ENCODE peak calls at places on chromosome 10, in five cellular contexts. One of them, this sample, is unnamed. For H3K36me3, the result is how much of the 10 kb centered on the place peaks cover.

GRCh38 chr10:117005454-117006055 is 568 bp upstream of the SHTN1 start:
- DNase-seq in IMR-90: no peak
- DNase-seq in mesendoderm: peak
- DNase-seq in neuronal stem cell: peak
- DNase-seq in H1: peak
- DNase-seq in this sample: peak

GRCh38 chr10:98528166-98528784 is 81.5 kb upstream of the HPS1 start:
- DNase-seq in neuronal stem cell: no peak
- DNase-seq in mesendoderm: no peak
- DNase-seq in IMR-90: peak
- DNase-seq in H1: no peak
- DNase-seq in this sample: no peak

GRCh38 chr10:7773845-7774801 is 13.7 kb downstream of the KIN start:
- DNase-seq in neuronal stem cell: no peak
- DNase-seq in H1: no peak
- DNase-seq in IMR-90: no peak
- DNase-seq in mesendoderm: no peak
- DNase-seq in this sample: no peak

GRCh38 chr10:33238643-33239042 is 95.8 kb downstream of the NRP1 start:
- DNase-seq in IMR-90: peak
- DNase-seq in H1: no peak
- DNase-seq in neuronal stem cell: no peak
- DNase-seq in mesendoderm: no peak
- DNase-seq in this sample: peak

GRCh38 chr10:122494833-122495232 is 33.5 kb downstream of the HTRA1 start:
- DNase-seq in mesendoderm: no peak
- DNase-seq in neuronal stem cell: no peak
- DNase-seq in IMR-90: peak
- DNase-seq in H1: no peak
- DNase-seq in this sample: no peak

GRCh38 chr10:1203216-1203615 is 147.0 kb downstream of the WDR37 start:
- DNase-seq in neuronal stem cell: no peak
- DNase-seq in H1: no peak
- DNase-seq in mesendoderm: no peak
- DNase-seq in IMR-90: no peak
- DNase-seq in this sample: no peak

GRCh38 chr10:89278034-89278535 is 23.8 kb upstream of the IFIT2 start:
- DNase-seq in neuronal stem cell: no peak
- DNase-seq in IMR-90: peak
- DNase-seq in H1: no peak
- DNase-seq in mesendoderm: peak
- DNase-seq in this sample: peak

GRCh38 chr10:80371462-80371861 is 14.9 kb downstream of the DYDC2 start:
- DNase-seq in IMR-90: no peak
- DNase-seq in neuronal stem cell: no peak
- DNase-seq in mesendoderm: peak
- DNase-seq in H1: no peak
- DNase-seq in this sample: no peak

GRCh38 chr10:132447446-132448247 is 50.6 kb downstream of the PWWP2B start:
- DNase-seq in H1: no peak
- DNase-seq in IMR-90: peak
- DNase-seq in neuronal stem cell: no peak
- DNase-seq in mesendoderm: peak
- DNase-seq in this sample: peak

GRCh38 chr10:113534428-113534827 is 18.4 kb upstream of the HABP2 start:
- DNase-seq in H1: no peak
- DNase-seq in neuronal stem cell: no peak
- DNase-seq in mesendoderm: no peak
- DNase-seq in IMR-90: no peak
- DNase-seq in this sample: no peak

GRCh38 chr10:7161484-7162283 is 249.2 kb downstream of the SFMBT2 start:
- DNase-seq in neuronal stem cell: no peak
- DNase-seq in H1: no peak
- DNase-seq in IMR-90: no peak
- DNase-seq in mesendoderm: no peak
- DNase-seq in this sample: no peak

GRCh38 chr10:117609095-117609821 is 66.7 kb downstream of the EMX2 start:
- DNase-seq in IMR-90: peak
- DNase-seq in neuronal stem cell: no peak
- DNase-seq in H1: no peak
- DNase-seq in mesendoderm: no peak
- DNase-seq in this sample: peak

GRCh38 chr10:17643339-17643754 is 604 bp upstream of the STAM start:
- DNase-seq in H1: no peak
- DNase-seq in neuronal stem cell: no peak
- DNase-seq in mesendoderm: peak
- DNase-seq in IMR-90: peak
- DNase-seq in this sample: peak

GRCh38 chr10:118374404-118374803 is 32.3 kb upstream of the FAM204A start:
- DNase-seq in H1: no peak
- DNase-seq in mesendoderm: no peak
- DNase-seq in IMR-90: no peak
- DNase-seq in neuronal stem cell: no peak
- DNase-seq in this sample: no peak

GRCh38 chr10:21194510-21194993 is 297.4 kb upstream of the NEBL start:
- DNase-seq in IMR-90: no peak
- DNase-seq in H1: no peak
- DNase-seq in mesendoderm: no peak
- DNase-seq in neuronal stem cell: no peak
- DNase-seq in this sample: peak

GRCh38 chr10:113026679-113027078 is 76.6 kb downstream of the TCF7L2 start:
- DNase-seq in H1: no peak
- DNase-seq in mesendoderm: no peak
- DNase-seq in IMR-90: peak
- DNase-seq in neuronal stem cell: no peak
- DNase-seq in this sample: no peak

GRCh38 chr10:60203993-60204618 is 185.6 kb downstream of the ANK3 start:
- DNase-seq in H1: no peak
- DNase-seq in IMR-90: peak
- DNase-seq in mesendoderm: peak
- DNase-seq in neuronal stem cell: peak
- DNase-seq in this sample: peak

GRCh38 chr10:17061418-17061817 is 68.2 kb downstream of the CUBN start:
- DNase-seq in H1: no peak
- DNase-seq in mesendoderm: peak
- DNase-seq in neuronal stem cell: no peak
- DNase-seq in IMR-90: peak
- DNase-seq in this sample: no peak

GRCh38 chr10:104317195-104318095 is 20.8 kb downstream of the ITPRIP start:
- DNase-seq in mesendoderm: peak
- DNase-seq in IMR-90: peak
- DNase-seq in H1: no peak
- DNase-seq in neuronal stem cell: no peak
- DNase-seq in this sample: peak

GRCh38 chr10:12849351-12850181 is 151.9 kb downstream of the CCDC3 start:
- DNase-seq in neuronal stem cell: no peak
- DNase-seq in IMR-90: no peak
- DNase-seq in mesendoderm: no peak
- DNase-seq in H1: no peak
- DNase-seq in this sample: no peak

GRCh38 chr10:184911-185310 is 49.7 kb downstream of the ZMYND11 start:
- DNase-seq in IMR-90: peak
- DNase-seq in H1: no peak
- DNase-seq in mesendoderm: no peak
- DNase-seq in neuronal stem cell: no peak
- DNase-seq in this sample: no peak

GRCh38 chr10:63492788-63493403 is 27.1 kb upstream of the JMJD1C start:
- DNase-seq in IMR-90: no peak
- DNase-seq in mesendoderm: no peak
- DNase-seq in H1: no peak
- DNase-seq in neuronal stem cell: no peak
- DNase-seq in this sample: no peak
- H3K27ac ChIP-seq in IMR-90: no peak
- H3K27ac ChIP-seq in mesendoderm: no peak
- H3K27ac ChIP-seq in H1: no peak
- H3K27ac ChIP-seq in neuronal stem cell: no peak
- H3K27ac ChIP-seq in this sample: no peak

GRCh38 chr10:48598243-48598935 is 6.5 kb downstream of the ARHGAP22 start:
- DNase-seq in IMR-90: no peak
- DNase-seq in H1: no peak
- DNase-seq in neuronal stem cell: no peak
- DNase-seq in mesendoderm: no peak
- DNase-seq in this sample: peak

GRCh38 chr10:48598936-48599829 is 5.7 kb downstream of the ARHGAP22 start:
- DNase-seq in mesendoderm: no peak
- DNase-seq in IMR-90: no peak
- DNase-seq in neuronal stem cell: no peak
- DNase-seq in H1: no peak
- DNase-seq in this sample: no peak

GRCh38 chr10:48600645-48601505 is 4.0 kb downstream of the ARHGAP22 start:
- DNase-seq in H1: peak
- DNase-seq in neuronal stem cell: no peak
- DNase-seq in IMR-90: no peak
- DNase-seq in mesendoderm: no peak
- DNase-seq in this sample: no peak

GRCh38 chr10:48601789-48602188 is 3.1 kb downstream of the ARHGAP22 start:
- DNase-seq in mesendoderm: no peak
- DNase-seq in neuronal stem cell: no peak
- DNase-seq in IMR-90: no peak
- DNase-seq in H1: no peak
- DNase-seq in this sample: no peak

GRCh38 chr10:48599830-48600134 is 5.1 kb downstream of the ARHGAP22 start:
- DNase-seq in IMR-90: no peak
- DNase-seq in mesendoderm: no peak
- DNase-seq in neuronal stem cell: no peak
- DNase-seq in H1: no peak
- DNase-seq in this sample: no peak
- H3K18ac ChIP-seq in IMR-90: no peak
- H3K18ac ChIP-seq in mesendoderm: no peak
- H3K18ac ChIP-seq in neuronal stem cell: peak
- H3K18ac ChIP-seq in H1: no peak
- H3K18ac ChIP-seq in this sample: no peak

DNA sequence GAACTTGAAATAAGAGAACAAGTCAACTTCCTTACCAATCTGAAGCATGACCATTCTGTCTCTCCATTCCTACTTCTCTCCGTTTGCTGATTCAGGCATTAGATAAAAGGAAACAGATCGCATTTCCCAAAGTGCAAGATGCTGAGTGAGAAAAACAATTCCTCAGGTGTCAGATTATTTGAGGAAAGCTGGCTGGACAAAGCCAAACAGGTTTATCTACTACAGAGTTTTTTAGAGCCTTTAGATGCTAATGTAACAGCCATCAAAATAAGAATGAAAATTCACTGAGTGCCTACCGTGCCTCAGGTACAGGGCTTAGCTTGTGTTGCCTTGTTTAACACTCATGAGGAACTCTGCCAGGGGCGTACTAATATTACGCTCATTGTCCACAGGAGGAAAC is 135.9 kb upstream of the MBL2 start:
- DNase-seq in H1: no peak
- DNase-seq in IMR-90: no peak
- DNase-seq in neuronal stem cell: no peak
- DNase-seq in mesendoderm: peak
- DNase-seq in this sample: peak
- H3K36me3 ChIP-seq in H1: under half
- H3K36me3 ChIP-seq in IMR-90: under half
- H3K36me3 ChIP-seq in neuronal stem cell: under half
- H3K36me3 ChIP-seq in mesendoderm: under half
- H3K36me3 ChIP-seq in this sample: under half

GRCh38 chr10:58335306-58336005 is 650 bp downstream of the UBE2D1 start:
- DNase-seq in H1: no peak
- DNase-seq in neuronal stem cell: no peak
- DNase-seq in mesendoderm: peak
- DNase-seq in IMR-90: peak
- DNase-seq in this sample: peak
- H3K27ac ChIP-seq in H1: peak
- H3K27ac ChIP-seq in neuronal stem cell: no peak
- H3K27ac ChIP-seq in mesendoderm: no peak
- H3K27ac ChIP-seq in IMR-90: peak
- H3K27ac ChIP-seq in this sample: no peak

GRCh38 chr10:22436526-22436892 is 91.2 kb downstream of the SPAG6 start:
- DNase-seq in mesendoderm: no peak
- DNase-seq in IMR-90: no peak
- DNase-seq in neuronal stem cell: no peak
- DNase-seq in H1: no peak
- DNase-seq in this sample: no peak

GRCh38 chr10:22436893-22437619 is 91.8 kb downstream of the SPAG6 start:
- DNase-seq in mesendoderm: peak
- DNase-seq in neuronal stem cell: peak
- DNase-seq in IMR-90: peak
- DNase-seq in H1: peak
- DNase-seq in this sample: peak

GRCh38 chr10:22438714-22439113 is 93.4 kb downstream of the SPAG6 start:
- DNase-seq in neuronal stem cell: no peak
- DNase-seq in mesendoderm: no peak
- DNase-seq in IMR-90: no peak
- DNase-seq in H1: no peak
- DNase-seq in this sample: no peak

GRCh38 chr10:22435650-22436049 is 90.4 kb downstream of the SPAG6 start:
- DNase-seq in neuronal stem cell: no peak
- DNase-seq in mesendoderm: no peak
- DNase-seq in H1: no peak
- DNase-seq in IMR-90: no peak
- DNase-seq in this sample: no peak

DNA sequence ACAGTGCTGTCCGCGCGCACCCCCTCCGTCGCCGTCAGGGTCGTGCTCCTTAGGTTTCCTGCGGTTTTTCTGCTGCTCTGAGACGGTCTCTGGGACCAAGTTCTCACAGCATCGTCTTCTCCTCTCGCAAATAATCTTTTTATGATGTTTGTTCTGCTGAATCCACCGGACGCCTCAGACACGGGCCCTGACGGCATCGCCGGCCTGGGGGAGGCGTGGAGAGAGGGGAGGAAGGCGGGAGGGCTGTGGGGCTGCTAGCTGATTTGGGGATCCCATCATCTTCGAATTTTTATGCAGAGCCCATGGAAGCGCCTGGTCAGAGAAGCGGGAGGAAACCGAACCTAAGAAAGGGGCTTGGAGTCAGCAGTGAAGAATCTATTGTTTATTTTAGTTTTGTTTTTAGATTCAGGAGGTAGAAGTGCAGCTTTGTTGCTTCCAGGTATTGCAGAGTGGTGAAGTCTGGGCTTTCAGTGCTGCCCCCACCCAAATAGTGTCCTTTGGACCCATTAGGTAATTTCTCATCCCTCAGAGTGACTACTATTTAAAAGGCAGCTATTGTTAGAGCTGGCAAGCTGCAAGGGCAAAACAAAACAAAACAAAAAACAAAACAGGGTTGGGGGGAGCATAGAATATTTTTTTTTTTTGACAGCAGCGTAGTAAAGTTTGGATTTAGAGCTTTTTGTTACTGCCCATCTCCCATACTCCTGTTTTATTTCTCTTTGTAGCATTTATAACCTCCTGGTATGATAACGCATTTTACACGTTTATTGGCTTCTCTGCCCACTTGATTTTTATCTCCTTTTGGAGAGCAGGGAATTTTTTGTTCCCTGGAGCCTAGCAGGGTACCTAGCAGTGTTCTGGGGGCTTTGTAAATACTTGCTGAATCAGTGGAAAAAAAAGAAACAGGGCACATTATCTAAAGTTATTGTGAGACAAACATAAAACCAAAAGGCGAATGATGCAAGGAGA is 92.6 kb downstream of the SPAG6 start:
- DNase-seq in neuronal stem cell: no peak
- DNase-seq in IMR-90: peak
- DNase-seq in mesendoderm: no peak
- DNase-seq in H1: no peak
- DNase-seq in this sample: no peak
- H3K18ac ChIP-seq in neuronal stem cell: peak
- H3K18ac ChIP-seq in IMR-90: peak
- H3K18ac ChIP-seq in mesendoderm: peak
- H3K18ac ChIP-seq in H1: peak
- H3K18ac ChIP-seq in this sample: no peak

GRCh38 chr10:124996127-124996853 is 54.4 kb downstream of the ZRANB1 start:
- DNase-seq in mesendoderm: no peak
- DNase-seq in neuronal stem cell: no peak
- DNase-seq in H1: peak
- DNase-seq in IMR-90: no peak
- DNase-seq in this sample: no peak
- H3K36me3 ChIP-seq in mesendoderm: under half
- H3K36me3 ChIP-seq in neuronal stem cell: half or more
- H3K36me3 ChIP-seq in H1: half or more
- H3K36me3 ChIP-seq in IMR-90: half or more
- H3K36me3 ChIP-seq in this sample: half or more

This sample was measured in trophoblast cell.